ENCODE peak calls at places on chromosomes 11 and 22, in eight cellular contexts. One of them, this sample, is unnamed.

GRCh38 chr11:14065153-14065552 is 102.6 kb downstream of the SPON1 start:
- DNase-seq in breast epithelium: no peak
- DNase-seq in thoracic aorta: no peak
- DNase-seq in GM23248: peak
- DNase-seq in SK-N-SH: no peak
- DNase-seq in epithelial cell of esophagus: no peak
- DNase-seq in pancreas: no peak
- DNase-seq in naive thymus-derived CD4-positive, alpha-beta T cell: no peak
- DNase-seq in this sample: no peak

GRCh38 chr11:97815667-97816066 is 1205.1 kb upstream of the CNTN5 start:
- DNase-seq in breast epithelium: no peak
- DNase-seq in thoracic aorta: no peak
- DNase-seq in GM23248: no peak
- DNase-seq in SK-N-SH: no peak
- DNase-seq in epithelial cell of esophagus: no peak
- DNase-seq in pancreas: no peak
- DNase-seq in naive thymus-derived CD4-positive, alpha-beta T cell: no peak
- DNase-seq in this sample: no peak

GRCh38 chr11:2523821-2524391 is 79.1 kb downstream of the KCNQ1 start:
- DNase-seq in breast epithelium: no peak
- DNase-seq in thoracic aorta: no peak
- DNase-seq in GM23248: no peak
- DNase-seq in SK-N-SH: peak
- DNase-seq in epithelial cell of esophagus: no peak
- DNase-seq in pancreas: peak
- DNase-seq in naive thymus-derived CD4-positive, alpha-beta T cell: no peak
- DNase-seq in this sample: no peak

GRCh38 chr22:29393019-29393608 is 4.7 kb upstream of the AP1B1 start:
- DNase-seq in breast epithelium: no peak
- DNase-seq in thoracic aorta: no peak
- DNase-seq in GM23248: no peak
- DNase-seq in SK-N-SH: no peak
- DNase-seq in epithelial cell of esophagus: no peak
- DNase-seq in pancreas: no peak
- DNase-seq in naive thymus-derived CD4-positive, alpha-beta T cell: no peak
- DNase-seq in this sample: no peak

GRCh38 chr11:46102843-46103242 is 18.4 kb downstream of the PHF21A start:
- DNase-seq in breast epithelium: no peak
- DNase-seq in thoracic aorta: no peak
- DNase-seq in GM23248: no peak
- DNase-seq in SK-N-SH: no peak
- DNase-seq in epithelial cell of esophagus: no peak
- DNase-seq in pancreas: no peak
- DNase-seq in naive thymus-derived CD4-positive, alpha-beta T cell: no peak
- DNase-seq in this sample: no peak

GRCh38 chr11:67468509-67468834 is 579 bp downstream of the TMEM134 start:
- DNase-seq in breast epithelium: no peak
- DNase-seq in thoracic aorta: no peak
- DNase-seq in GM23248: no peak
- DNase-seq in SK-N-SH: no peak
- DNase-seq in epithelial cell of esophagus: no peak
- DNase-seq in pancreas: no peak
- DNase-seq in naive thymus-derived CD4-positive, alpha-beta T cell: no peak
- DNase-seq in this sample: no peak

GRCh38 chr11:131217313-131218297 is 152.8 kb upstream of the NTM start:
- DNase-seq in breast epithelium: no peak
- DNase-seq in thoracic aorta: no peak
- DNase-seq in GM23248: peak
- DNase-seq in SK-N-SH: no peak
- DNase-seq in epithelial cell of esophagus: peak
- DNase-seq in pancreas: no peak
- DNase-seq in naive thymus-derived CD4-positive, alpha-beta T cell: no peak
- DNase-seq in this sample: no peak

GRCh38 chr11:126485021-126485781 is 129.7 kb downstream of the ST3GAL4 start:
- DNase-seq in breast epithelium: no peak
- DNase-seq in thoracic aorta: no peak
- DNase-seq in GM23248: peak
- DNase-seq in SK-N-SH: no peak
- DNase-seq in epithelial cell of esophagus: peak
- DNase-seq in pancreas: no peak
- DNase-seq in naive thymus-derived CD4-positive, alpha-beta T cell: no peak
- DNase-seq in this sample: no peak

GRCh38 chr11:102225689-102226562 is 91.4 kb upstream of the BIRC3 start:
- DNase-seq in breast epithelium: no peak
- DNase-seq in thoracic aorta: no peak
- DNase-seq in GM23248: peak
- DNase-seq in SK-N-SH: no peak
- DNase-seq in epithelial cell of esophagus: peak
- DNase-seq in pancreas: no peak
- DNase-seq in naive thymus-derived CD4-positive, alpha-beta T cell: no peak
- DNase-seq in this sample: no peak

DNA sequence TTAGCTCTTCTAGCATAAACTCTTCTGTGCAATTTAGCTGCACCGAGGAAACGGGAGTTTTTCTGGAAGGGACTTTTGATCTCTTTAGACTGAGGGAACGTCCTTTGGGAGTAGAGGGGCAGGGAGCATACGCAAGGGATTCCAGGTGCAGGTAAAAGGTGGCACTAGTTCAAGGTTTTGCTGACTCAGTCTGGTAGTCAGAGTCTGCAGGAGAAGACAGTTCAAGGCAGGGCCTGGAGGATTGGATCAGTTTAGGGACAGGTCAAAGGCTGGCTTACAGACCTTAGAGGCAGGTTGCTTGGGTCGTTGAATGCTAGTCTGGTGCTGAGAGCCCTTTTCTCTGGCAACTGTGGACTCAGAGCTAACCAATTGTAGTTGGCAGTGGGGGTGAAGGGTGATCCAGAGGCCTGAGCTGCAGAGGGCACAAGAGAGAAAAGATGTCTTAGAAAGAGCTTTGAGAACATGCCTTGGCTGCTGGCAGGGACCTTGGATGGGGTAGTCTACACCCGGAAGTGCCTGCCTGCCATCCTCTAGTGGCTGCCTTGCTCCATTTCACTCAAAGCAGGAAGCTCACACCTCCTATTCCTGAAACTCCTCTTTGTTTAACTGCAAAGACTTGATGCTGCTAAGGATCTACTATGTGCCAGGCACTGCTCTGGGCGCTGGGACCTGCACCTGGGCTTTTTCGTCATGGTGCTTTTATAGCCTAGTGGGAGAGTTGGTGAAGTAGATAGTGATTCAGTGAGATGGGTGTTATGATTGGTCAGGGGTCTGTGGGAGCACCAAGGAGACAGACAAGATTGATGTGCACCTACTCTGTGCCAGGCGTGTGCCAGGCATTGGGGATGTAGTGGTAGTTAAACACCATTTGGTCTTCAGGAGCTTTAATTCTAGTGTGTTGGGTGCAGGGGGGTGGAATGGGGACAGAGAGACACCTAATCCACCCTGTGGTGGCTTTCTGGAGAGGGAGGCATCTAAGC is 17.1 kb downstream of the MIAT start:
- DNase-seq in breast epithelium: no peak
- DNase-seq in thoracic aorta: no peak
- DNase-seq in GM23248: no peak
- DNase-seq in SK-N-SH: no peak
- DNase-seq in epithelial cell of esophagus: peak
- DNase-seq in pancreas: no peak
- DNase-seq in naive thymus-derived CD4-positive, alpha-beta T cell: no peak
- DNase-seq in this sample: no peak
- H3K4me3 ChIP-seq in breast epithelium: no peak
- H3K4me3 ChIP-seq in thoracic aorta: peak
- H3K4me3 ChIP-seq in GM23248: peak
- H3K4me3 ChIP-seq in SK-N-SH: peak
- H3K4me3 ChIP-seq in epithelial cell of esophagus: no peak
- H3K4me3 ChIP-seq in pancreas: peak
- H3K4me3 ChIP-seq in naive thymus-derived CD4-positive, alpha-beta T cell: peak
- H3K4me3 ChIP-seq in this sample: no peak

DNA sequence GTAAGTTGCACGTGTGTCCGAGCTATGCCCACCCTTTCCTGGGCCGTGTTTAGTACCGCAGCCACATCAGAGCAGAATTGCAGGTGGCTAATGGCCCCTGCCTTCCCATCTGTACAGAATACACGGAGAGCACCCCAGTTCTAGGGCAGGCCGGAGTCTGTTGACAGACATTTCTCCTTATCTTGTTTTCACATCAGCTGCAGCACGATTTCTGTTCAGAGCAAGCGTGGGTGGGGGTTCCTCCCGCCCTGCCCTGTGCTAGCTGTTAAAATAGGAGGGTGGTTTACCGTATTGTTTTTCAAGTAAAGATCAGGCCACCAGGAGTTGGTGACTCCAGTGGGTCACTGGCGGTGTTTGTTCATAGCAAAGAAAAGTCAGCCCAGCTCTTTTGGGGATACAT is 41.1 kb downstream of the UBASH3B start:
- DNase-seq in breast epithelium: no peak
- DNase-seq in thoracic aorta: no peak
- DNase-seq in GM23248: no peak
- DNase-seq in SK-N-SH: no peak
- DNase-seq in epithelial cell of esophagus: no peak
- DNase-seq in pancreas: no peak
- DNase-seq in naive thymus-derived CD4-positive, alpha-beta T cell: peak
- DNase-seq in this sample: no peak
- H3K4me3 ChIP-seq in breast epithelium: no peak
- H3K4me3 ChIP-seq in thoracic aorta: no peak
- H3K4me3 ChIP-seq in GM23248: no peak
- H3K4me3 ChIP-seq in SK-N-SH: no peak
- H3K4me3 ChIP-seq in epithelial cell of esophagus: no peak
- H3K4me3 ChIP-seq in pancreas: no peak
- H3K4me3 ChIP-seq in naive thymus-derived CD4-positive, alpha-beta T cell: peak
- H3K4me3 ChIP-seq in this sample: no peak

GRCh38 chr11:43419460-43419859 is 60.7 kb downstream of the TTC17 start:
- DNase-seq in breast epithelium: no peak
- DNase-seq in thoracic aorta: no peak
- DNase-seq in GM23248: peak
- DNase-seq in SK-N-SH: peak
- DNase-seq in epithelial cell of esophagus: peak
- DNase-seq in pancreas: no peak
- DNase-seq in naive thymus-derived CD4-positive, alpha-beta T cell: peak
- DNase-seq in this sample: no peak

GRCh38 chr11:43418197-43418596 is 59.5 kb downstream of the TTC17 start:
- DNase-seq in breast epithelium: no peak
- DNase-seq in thoracic aorta: no peak
- DNase-seq in GM23248: no peak
- DNase-seq in SK-N-SH: no peak
- DNase-seq in epithelial cell of esophagus: no peak
- DNase-seq in pancreas: no peak
- DNase-seq in naive thymus-derived CD4-positive, alpha-beta T cell: no peak
- DNase-seq in this sample: no peak
- H3K4me3 ChIP-seq in breast epithelium: no peak
- H3K4me3 ChIP-seq in thoracic aorta: no peak
- H3K4me3 ChIP-seq in GM23248: no peak
- H3K4me3 ChIP-seq in SK-N-SH: no peak
- H3K4me3 ChIP-seq in epithelial cell of esophagus: no peak
- H3K4me3 ChIP-seq in pancreas: no peak
- H3K4me3 ChIP-seq in naive thymus-derived CD4-positive, alpha-beta T cell: no peak
- H3K4me3 ChIP-seq in this sample: no peak

DNA sequence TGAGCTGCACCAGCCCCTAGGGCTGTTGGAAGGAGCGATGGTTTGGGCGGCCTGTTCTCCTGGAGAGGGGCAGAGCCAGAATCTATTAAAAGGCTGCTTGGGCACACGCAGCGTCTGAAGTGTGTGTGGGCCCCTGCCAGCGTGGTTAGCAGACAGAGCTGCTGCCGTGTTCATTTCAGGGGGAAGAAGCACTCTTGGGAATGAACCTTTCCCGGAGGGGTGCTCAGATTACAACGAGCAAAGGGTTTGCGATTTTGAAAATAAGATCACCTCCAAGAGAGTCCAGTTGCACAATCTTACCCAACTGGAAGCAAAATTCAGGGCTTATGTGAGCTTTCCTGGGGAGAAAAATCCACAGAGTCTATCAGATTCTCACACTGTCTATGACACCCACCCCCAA is 12.9 kb downstream of the ANO1 start:
- DNase-seq in breast epithelium: no peak
- DNase-seq in thoracic aorta: no peak
- DNase-seq in GM23248: peak
- DNase-seq in SK-N-SH: no peak
- DNase-seq in epithelial cell of esophagus: no peak
- DNase-seq in pancreas: no peak
- DNase-seq in naive thymus-derived CD4-positive, alpha-beta T cell: no peak
- DNase-seq in this sample: no peak
- H3K4me3 ChIP-seq in breast epithelium: no peak
- H3K4me3 ChIP-seq in thoracic aorta: no peak
- H3K4me3 ChIP-seq in GM23248: no peak
- H3K4me3 ChIP-seq in SK-N-SH: no peak
- H3K4me3 ChIP-seq in epithelial cell of esophagus: no peak
- H3K4me3 ChIP-seq in pancreas: no peak
- H3K4me3 ChIP-seq in naive thymus-derived CD4-positive, alpha-beta T cell: no peak
- H3K4me3 ChIP-seq in this sample: no peak

DNA sequence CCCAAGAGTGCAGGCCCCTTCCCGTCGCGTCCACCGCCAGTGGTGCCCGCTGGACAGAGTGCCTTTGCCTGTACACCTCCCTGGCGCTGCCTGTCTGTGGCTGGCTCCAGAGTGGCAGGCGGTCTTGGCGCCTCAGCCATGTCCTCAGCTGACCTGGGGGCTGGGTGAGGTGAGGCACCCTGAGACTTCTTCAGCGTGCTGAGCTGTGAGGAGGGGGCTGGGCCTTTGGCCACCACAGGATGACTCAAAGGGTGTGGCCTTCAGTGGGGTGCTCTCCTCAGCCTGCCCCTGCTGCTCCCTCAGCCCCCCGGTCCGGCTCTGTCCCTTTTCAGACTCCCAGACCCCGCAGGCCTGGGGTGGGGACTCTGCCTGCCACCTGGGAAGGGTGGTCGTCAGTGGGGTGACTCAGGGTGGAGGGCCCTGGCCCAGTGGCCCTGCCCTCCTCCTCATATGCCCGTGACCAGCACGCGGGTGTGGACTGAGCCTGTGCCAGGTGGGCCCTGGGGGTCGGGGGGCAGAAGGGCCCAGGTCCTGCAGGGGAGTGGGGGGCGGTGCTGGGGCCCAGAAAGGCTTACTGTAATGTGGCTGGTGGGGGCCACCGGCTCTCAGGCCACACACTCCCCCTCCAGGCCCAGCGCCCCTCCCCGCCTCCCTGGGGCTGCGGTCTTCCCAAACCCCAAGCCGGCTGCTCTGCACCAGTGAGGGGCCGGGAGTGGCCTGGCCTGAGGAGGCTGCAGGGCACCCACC is 15.9 kb downstream of the CRELD2 start:
- DNase-seq in breast epithelium: peak
- DNase-seq in thoracic aorta: no peak
- DNase-seq in GM23248: peak
- DNase-seq in SK-N-SH: peak
- DNase-seq in epithelial cell of esophagus: peak
- DNase-seq in pancreas: peak
- DNase-seq in naive thymus-derived CD4-positive, alpha-beta T cell: no peak
- DNase-seq in this sample: peak
- H3K4me3 ChIP-seq in breast epithelium: peak
- H3K4me3 ChIP-seq in thoracic aorta: peak
- H3K4me3 ChIP-seq in GM23248: peak
- H3K4me3 ChIP-seq in SK-N-SH: no peak
- H3K4me3 ChIP-seq in epithelial cell of esophagus: no peak
- H3K4me3 ChIP-seq in pancreas: peak
- H3K4me3 ChIP-seq in naive thymus-derived CD4-positive, alpha-beta T cell: peak
- H3K4me3 ChIP-seq in this sample: peak

GRCh38 chr11:120717623-120718022 is 206.1 kb downstream of the GRIK4 start:
- DNase-seq in breast epithelium: no peak
- DNase-seq in thoracic aorta: no peak
- DNase-seq in GM23248: no peak
- DNase-seq in SK-N-SH: no peak
- DNase-seq in epithelial cell of esophagus: no peak
- DNase-seq in pancreas: no peak
- DNase-seq in naive thymus-derived CD4-positive, alpha-beta T cell: no peak
- DNase-seq in this sample: no peak
- H3K4me3 ChIP-seq in breast epithelium: no peak
- H3K4me3 ChIP-seq in thoracic aorta: no peak
- H3K4me3 ChIP-seq in GM23248: no peak
- H3K4me3 ChIP-seq in SK-N-SH: no peak
- H3K4me3 ChIP-seq in epithelial cell of esophagus: no peak
- H3K4me3 ChIP-seq in pancreas: no peak
- H3K4me3 ChIP-seq in naive thymus-derived CD4-positive, alpha-beta T cell: no peak
- H3K4me3 ChIP-seq in this sample: no peak

GRCh38 chr11:119335655-119336543 is 1.6 kb downstream of the RNF26 start:
- DNase-seq in breast epithelium: no peak
- DNase-seq in thoracic aorta: no peak
- DNase-seq in GM23248: no peak
- DNase-seq in SK-N-SH: no peak
- DNase-seq in epithelial cell of esophagus: no peak
- DNase-seq in pancreas: no peak
- DNase-seq in naive thymus-derived CD4-positive, alpha-beta T cell: no peak
- DNase-seq in this sample: no peak
- H3K4me3 ChIP-seq in breast epithelium: no peak
- H3K4me3 ChIP-seq in thoracic aorta: no peak
- H3K4me3 ChIP-seq in GM23248: peak
- H3K4me3 ChIP-seq in SK-N-SH: peak
- H3K4me3 ChIP-seq in epithelial cell of esophagus: peak
- H3K4me3 ChIP-seq in pancreas: peak
- H3K4me3 ChIP-seq in naive thymus-derived CD4-positive, alpha-beta T cell: no peak
- H3K4me3 ChIP-seq in this sample: no peak